ENCODE peak calls at places on chromosomes 7 and 10, in seven cellular contexts. M is GM12865, V is endothelial cell, A is GM23338, Z is bronchial epithelial cell, E is mucosa of descending colon, F is fibroblast of mammary gland. O is an unnamed sample.

GRCh38 chr10:22816298-22816653 is 101.9 kb upstream of the PIP4K2A start:
- DNase-seq in M (peak), V (no peak), A (no peak), Z (peak), E (no peak), F (peak), O (no peak)

GRCh38 chr10:121461307-121461706 is 136.9 kb downstream of the FGFR2 start:
- DNase-seq in M (no peak), V (no peak), A (no peak), Z (no peak), E (no peak), F (no peak), O (no peak)

GRCh38 chr10:58919927-58920654 is 256.4 kb upstream of the PHYHIPL start:
- DNase-seq in M (peak), V (no peak), A (peak), Z (peak), E (no peak), F (peak), O (no peak)

GRCh38 chr7:32680259-32681173 is 185.2 kb downstream of the AVL9 start:
- DNase-seq in M (no peak), V (no peak), A (peak), Z (peak), E (no peak), F (peak), O (no peak)

GRCh38 chr10:68301790-68302502 is 29.9 kb upstream of the HNRNPH3 start:
- DNase-seq in M (peak), V (no peak), A (peak), Z (peak), E (no peak), F (peak), O (no peak)

GRCh38 chr10:30637881-30638467 is 8.4 kb upstream of the LYZL2 start:
- DNase-seq in M (no peak), V (no peak), A (no peak), Z (peak), E (no peak), F (peak), O (no peak)

GRCh38 chr7:73999664-74000420 is 28.1 kb upstream of the ELN start:
- DNase-seq in M (no peak), V (no peak), A (no peak), Z (no peak), E (no peak), F (peak), O (no peak)

GRCh38 chr10:93363891-93364648 is 118.1 kb downstream of the MYOF start:
- DNase-seq in M (no peak), V (no peak), A (no peak), Z (peak), E (no peak), F (no peak), O (peak)

GRCh38 chr10:24115403-24115802 is 93.5 kb upstream of the KIAA1217 start:
- DNase-seq in M (no peak), V (no peak), A (no peak), Z (no peak), E (no peak), F (peak), O (no peak)

GRCh38 chr10:80581469-80581835 is 43.8 kb downstream of the SH2D4B start:
- DNase-seq in M (no peak), V (no peak), A (no peak), Z (peak), E (peak), F (no peak), O (no peak)

GRCh38 chr7:104160375-104160774 is 47.4 kb downstream of the ORC5 start:
- DNase-seq in M (no peak), V (no peak), A (peak), Z (peak), E (no peak), F (peak), O (no peak)

GRCh38 chr10:33546031-33546430 is 211.6 kb upstream of the NRP1 start:
- DNase-seq in M (no peak), V (no peak), A (no peak), Z (no peak), E (no peak), F (no peak), O (no peak)

GRCh38 chr10:760622-761021 is 71.2 kb upstream of the DIP2C start:
- DNase-seq in M (no peak), V (no peak), A (no peak), Z (no peak), E (no peak), F (no peak), O (no peak)

GRCh38 chr7:7569113-7569527 is 2.4 kb downstream of the MIOS start:
- DNase-seq in M (peak), V (no peak), A (no peak), Z (no peak), E (no peak), F (no peak), O (no peak)

GRCh38 chr7:51019231-51019844 is 236.6 kb upstream of the GRB10 start:
- DNase-seq in M (no peak), V (no peak), A (no peak), Z (peak), E (no peak), F (peak), O (no peak)

GRCh38 chr10:29811751-29812427 is 177.1 kb upstream of the SVIL start:
- DNase-seq in M (no peak), V (no peak), A (no peak), Z (peak), E (no peak), F (peak), O (no peak)

GRCh38 chr10:93865794-93866193 is 28.0 kb upstream of the SLC35G1 start:
- DNase-seq in M (no peak), V (no peak), A (no peak), Z (no peak), E (no peak), F (no peak), O (no peak)

GRCh38 chr10:99766282-99766681 is 16.2 kb upstream of the ABCC2 start:
- DNase-seq in M (peak), V (no peak), A (no peak), Z (no peak), E (no peak), F (no peak), O (no peak)

GRCh38 chr10:52314822-52315552 is 906 bp downstream of the DKK1 start:
- DNase-seq in M (no peak), V (peak), A (peak), Z (no peak), E (peak), F (peak), O (peak)

GRCh38 chr7:45031829-45032228 is 31.8 kb downstream of the CCM2 start:
- DNase-seq in M (no peak), V (no peak), A (no peak), Z (no peak), E (no peak), F (no peak), O (no peak)

GRCh38 chr10:132248455-132249231 is 59.1 kb downstream of the STK32C start:
- DNase-seq in M (no peak), V (peak), A (peak), Z (no peak), E (peak), F (peak), O (peak)

GRCh38 chr7:155464948-155465739 is 7.2 kb downstream of the EN2 start:
- DNase-seq in M (no peak), V (no peak), A (no peak), Z (no peak), E (no peak), F (no peak), O (no peak)
- TF ChIP-seq CTCF in M (no peak), V (no peak), A (no peak), Z (no peak), E (no peak), F (no peak), O (no peak)

GRCh38 chr10:113924171-113924570 is 69.7 kb downstream of the NHLRC2 start:
- DNase-seq in M (no peak), V (no peak), A (no peak), Z (no peak), E (no peak), F (no peak), O (no peak)

GRCh38 chr10:113924664-113925063 is 70.2 kb downstream of the NHLRC2 start:
- DNase-seq in M (no peak), V (no peak), A (no peak), Z (no peak), E (no peak), F (no peak), O (no peak)

GRCh38 chr10:113920819-113921345 is 66.4 kb downstream of the NHLRC2 start:
- DNase-seq in M (no peak), V (no peak), A (no peak), Z (peak), E (no peak), F (no peak), O (no peak)

GRCh38 chr10:113922787-113923570 is 68.5 kb downstream of the NHLRC2 start:
- DNase-seq in M (peak), V (no peak), A (peak), Z (no peak), E (no peak), F (no peak), O (no peak)

DNA sequence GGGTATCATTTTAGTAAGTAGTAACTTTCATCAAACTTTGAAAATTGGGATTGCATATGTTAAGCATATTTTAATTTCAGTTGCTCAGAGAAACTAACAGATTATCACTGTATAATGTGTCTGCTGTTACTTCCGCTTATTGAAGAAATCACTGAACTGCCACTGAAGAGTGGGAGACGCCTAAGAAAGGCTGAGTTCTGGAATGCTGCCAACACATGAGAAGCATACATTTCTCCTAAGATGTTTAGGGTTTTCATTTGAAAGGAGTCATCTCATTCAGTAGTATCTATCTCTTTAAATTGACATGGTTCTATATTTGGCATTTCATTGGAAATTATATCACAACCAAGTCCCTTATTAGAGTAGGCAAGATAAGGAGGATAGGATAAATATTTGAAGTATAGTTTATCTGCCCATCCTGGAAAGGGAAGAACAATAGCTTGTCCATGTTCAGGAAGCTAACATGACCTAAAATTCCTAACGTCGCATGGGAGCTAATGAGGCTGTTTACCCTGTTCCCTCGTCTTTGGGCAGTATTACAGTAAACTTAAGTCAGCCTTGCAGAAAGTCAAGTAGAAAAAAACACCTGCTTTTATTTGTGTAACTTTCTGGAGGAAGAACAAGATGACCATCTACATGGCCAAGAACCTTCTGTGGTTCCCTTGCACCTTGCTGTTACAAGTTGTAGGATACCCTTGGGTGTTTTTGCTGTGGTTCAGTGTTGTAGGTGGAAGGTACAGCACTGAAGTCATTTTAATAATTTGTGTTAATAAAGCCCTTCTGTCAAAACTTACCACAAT is 67.3 kb downstream of the NHLRC2 start:
- DNase-seq in M (no peak), V (no peak), A (no peak), Z (no peak), E (no peak), F (no peak), O (no peak)
- TF ChIP-seq CTCF in M (no peak), V (no peak), A (no peak), Z (no peak), E (no peak), F (no peak), O (no peak)

GRCh38 chr10:78749200-78749599 is 319.6 kb upstream of the ZMIZ1 start:
- DNase-seq in M (no peak), V (no peak), A (no peak), Z (peak), E (no peak), F (no peak), O (no peak)
- TF ChIP-seq CTCF in M (no peak), V (no peak), A (no peak), Z (no peak), E (no peak), F (no peak), O (no peak)

DNA sequence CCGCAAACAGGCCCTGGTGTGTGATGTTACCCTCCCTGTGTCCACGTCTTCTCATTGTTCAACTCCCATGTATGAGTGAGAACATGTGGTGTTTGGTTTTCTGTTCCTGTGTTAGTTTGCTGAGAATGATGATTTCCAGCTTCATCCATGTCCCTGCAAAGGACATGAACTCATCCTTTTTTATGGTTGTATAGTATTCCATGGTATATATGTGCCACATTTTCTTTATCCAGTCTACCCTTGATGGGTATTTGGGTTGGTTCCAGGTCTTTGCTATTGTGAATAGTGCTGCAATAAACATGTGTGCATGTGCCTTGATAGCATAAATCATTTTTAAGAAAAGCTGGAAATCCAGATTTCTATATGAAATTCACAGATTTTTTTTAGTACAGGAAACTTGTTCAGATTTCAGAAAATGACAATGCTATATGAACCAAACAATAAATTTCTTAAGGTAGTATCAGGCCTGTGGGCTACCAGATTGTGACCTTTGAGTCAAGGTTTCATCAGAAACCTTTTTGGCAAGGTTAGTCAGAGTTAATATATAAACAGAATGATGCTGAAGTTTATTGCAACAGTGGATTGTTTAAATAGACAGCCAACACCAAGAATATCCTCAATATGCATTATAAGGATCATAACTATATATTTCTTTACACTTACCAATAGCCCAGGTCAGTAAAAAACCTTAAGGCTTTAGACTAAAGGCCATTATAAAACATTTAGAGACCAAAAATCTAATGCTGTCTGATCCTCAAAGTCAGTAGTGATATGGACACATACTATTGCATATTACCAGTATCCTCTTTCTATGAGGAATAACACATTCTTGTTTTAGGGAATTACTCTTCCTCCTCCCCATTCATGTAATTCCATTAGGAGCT is 68.7 kb upstream of the PAPSS2 start:
- DNase-seq in M (no peak), V (no peak), A (no peak), Z (no peak), E (no peak), F (peak), O (no peak)
- TF ChIP-seq CTCF in M (no peak), V (no peak), A (no peak), Z (no peak), E (no peak), F (no peak), O (no peak)

DNA sequence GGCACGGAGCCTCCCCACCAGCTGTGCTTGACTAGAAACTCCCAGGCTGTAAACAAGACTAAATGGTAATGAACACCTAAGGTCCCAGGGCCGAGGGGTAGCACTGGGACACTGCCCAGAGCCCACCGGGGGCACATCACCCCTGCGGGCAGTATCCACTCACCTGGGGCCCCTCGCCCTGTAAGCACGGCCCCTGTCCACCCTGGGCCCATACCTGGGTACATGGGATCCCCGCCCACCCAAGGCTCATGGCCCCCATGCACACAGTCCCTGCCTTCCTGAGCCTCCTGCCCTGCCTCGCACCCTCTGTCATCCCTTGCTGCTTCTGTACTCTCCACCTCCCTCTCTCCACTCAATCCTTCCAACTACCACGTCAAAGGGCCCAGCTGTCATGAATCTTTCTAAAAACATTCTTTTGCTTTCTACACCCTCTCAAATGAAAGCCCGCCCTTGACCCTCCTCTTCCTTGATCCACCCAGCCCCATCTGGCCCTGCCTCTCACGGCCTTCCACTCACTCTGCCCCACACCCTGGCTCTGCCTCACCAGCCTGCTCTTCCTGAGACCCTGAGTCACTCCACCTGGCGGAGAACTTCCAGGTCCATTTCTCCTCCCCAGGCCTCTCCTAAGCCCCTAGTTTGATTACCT is 173.1 kb downstream of the PARD3 start:
- DNase-seq in M (no peak), V (no peak), A (no peak), Z (no peak), E (no peak), F (no peak), O (no peak)
- TF ChIP-seq CTCF in M (no peak), V (no peak), A (peak), Z (no peak), E (no peak), F (no peak), O (no peak)

GRCh38 chr7:66016131-66016461 is 34.1 kb upstream of the GUSB start:
- DNase-seq in M (no peak), V (no peak), A (no peak), Z (peak), E (no peak), F (peak), O (no peak)

GRCh38 chr7:66015440-66016130 is 33.6 kb upstream of the GUSB start:
- DNase-seq in M (no peak), V (no peak), A (no peak), Z (no peak), E (no peak), F (no peak), O (no peak)

GRCh38 chr7:66013938-66014337 is 31.9 kb upstream of the GUSB start:
- DNase-seq in M (peak), V (peak), A (peak), Z (peak), E (peak), F (peak), O (no peak)
- TF ChIP-seq CTCF in M (peak), V (peak), A (peak), Z (peak), E (no peak), F (peak), O (no peak)

GRCh38 chr10:119290301-119291036 is 83.1 kb downstream of the GRK5 start:
- DNase-seq in M (no peak), V (no peak), A (peak), Z (peak), E (no peak), F (peak), O (no peak)
- TF ChIP-seq CTCF in M (no peak), V (no peak), A (peak), Z (peak), E (no peak), F (peak), O (no peak)

GRCh38 chr10:13956826-13957225 is 370.1 kb downstream of the PRPF18 start:
- DNase-seq in M (no peak), V (no peak), A (peak), Z (no peak), E (peak), F (peak), O (no peak)
- TF ChIP-seq CTCF in M (no peak), V (no peak), A (peak), Z (no peak), E (no peak), F (peak), O (no peak)

GRCh38 chr10:103157246-103157645 is 35.8 kb downstream of the NT5C2 start:
- DNase-seq in M (no peak), V (no peak), A (no peak), Z (no peak), E (no peak), F (no peak), O (no peak)
- TF ChIP-seq CTCF in M (no peak), V (no peak), A (no peak), Z (no peak), E (no peak), F (no peak), O (no peak)

O was measured in nephron progenitor cell.